ENCODE peak calls at places on chromosomes 13 and 19, in eight cellular contexts. One of them, this sample, is unnamed.

GRCh38 chr13:99984463-99985242 is 3.1 kb downstream of the ZIC2 start:
- DNase-seq in hypothalamus: no peak
- DNase-seq in esophagus squamous epithelium: no peak
- DNase-seq in brain pericyte: no peak
- DNase-seq in adrenal gland: no peak
- DNase-seq in NCI-H2171: peak
- DNase-seq in CD8-positive, alpha-beta T cell: no peak
- DNase-seq in omental fat pad: no peak
- DNase-seq in this sample: no peak

GRCh38 chr13:41026806-41027205 is 7.7 kb upstream of the ELF1 start:
- DNase-seq in CD8-positive, alpha-beta T cell: no peak
- DNase-seq in NCI-H2171: no peak
- DNase-seq in esophagus squamous epithelium: no peak
- DNase-seq in omental fat pad: no peak
- DNase-seq in adrenal gland: no peak
- DNase-seq in brain pericyte: no peak
- DNase-seq in hypothalamus: no peak
- DNase-seq in this sample: no peak

GRCh38 chr13:44331912-44332840 is 41.4 kb upstream of the SERP2 start:
- DNase-seq in NCI-H2171: peak
- DNase-seq in omental fat pad: peak
- DNase-seq in adrenal gland: no peak
- DNase-seq in hypothalamus: peak
- DNase-seq in esophagus squamous epithelium: no peak
- DNase-seq in brain pericyte: peak
- DNase-seq in CD8-positive, alpha-beta T cell: no peak
- DNase-seq in this sample: peak

GRCh38 chr13:40651866-40652587 is 14.4 kb downstream of the FOXO1 start:
- DNase-seq in adrenal gland: no peak
- DNase-seq in CD8-positive, alpha-beta T cell: no peak
- DNase-seq in esophagus squamous epithelium: no peak
- DNase-seq in brain pericyte: no peak
- DNase-seq in hypothalamus: no peak
- DNase-seq in omental fat pad: no peak
- DNase-seq in NCI-H2171: no peak
- DNase-seq in this sample: no peak

GRCh38 chr13:50406831-50407230 is 391.6 kb downstream of the KCNRG start:
- DNase-seq in hypothalamus: no peak
- DNase-seq in CD8-positive, alpha-beta T cell: no peak
- DNase-seq in brain pericyte: no peak
- DNase-seq in NCI-H2171: no peak
- DNase-seq in adrenal gland: no peak
- DNase-seq in esophagus squamous epithelium: no peak
- DNase-seq in omental fat pad: no peak
- DNase-seq in this sample: no peak

GRCh38 chr13:27960362-27961226 is 8.5 kb downstream of the CDX2 start:
- DNase-seq in NCI-H2171: no peak
- DNase-seq in hypothalamus: no peak
- DNase-seq in brain pericyte: no peak
- DNase-seq in omental fat pad: no peak
- DNase-seq in CD8-positive, alpha-beta T cell: no peak
- DNase-seq in esophagus squamous epithelium: no peak
- DNase-seq in adrenal gland: no peak
- DNase-seq in this sample: peak

GRCh38 chr19:52527954-52528326 is 472 bp downstream of the ZNF808 start:
- DNase-seq in CD8-positive, alpha-beta T cell: no peak
- DNase-seq in omental fat pad: no peak
- DNase-seq in brain pericyte: no peak
- DNase-seq in adrenal gland: peak
- DNase-seq in hypothalamus: peak
- DNase-seq in esophagus squamous epithelium: no peak
- DNase-seq in NCI-H2171: no peak
- DNase-seq in this sample: no peak

GRCh38 chr13:85626603-85627002 is 172.6 kb downstream of the SLITRK6 start:
- DNase-seq in hypothalamus: no peak
- DNase-seq in adrenal gland: no peak
- DNase-seq in NCI-H2171: no peak
- DNase-seq in CD8-positive, alpha-beta T cell: no peak
- DNase-seq in omental fat pad: no peak
- DNase-seq in brain pericyte: no peak
- DNase-seq in esophagus squamous epithelium: no peak
- DNase-seq in this sample: no peak

GRCh38 chr13:114104626-114105350 is 27.6 kb downstream of the RASA3 start:
- DNase-seq in hypothalamus: no peak
- DNase-seq in adrenal gland: no peak
- DNase-seq in brain pericyte: no peak
- DNase-seq in CD8-positive, alpha-beta T cell: no peak
- DNase-seq in omental fat pad: no peak
- DNase-seq in esophagus squamous epithelium: no peak
- DNase-seq in NCI-H2171: no peak
- DNase-seq in this sample: no peak

GRCh38 chr13:109332501-109333499 is 453.6 kb downstream of the IRS2 start:
- DNase-seq in NCI-H2171: no peak
- DNase-seq in omental fat pad: no peak
- DNase-seq in brain pericyte: no peak
- DNase-seq in adrenal gland: no peak
- DNase-seq in CD8-positive, alpha-beta T cell: no peak
- DNase-seq in esophagus squamous epithelium: no peak
- DNase-seq in hypothalamus: no peak
- DNase-seq in this sample: no peak

GRCh38 chr13:109146912-109147624 is 517.7 kb downstream of the MYO16 start:
- DNase-seq in hypothalamus: no peak
- DNase-seq in NCI-H2171: no peak
- DNase-seq in adrenal gland: no peak
- DNase-seq in CD8-positive, alpha-beta T cell: no peak
- DNase-seq in esophagus squamous epithelium: no peak
- DNase-seq in brain pericyte: no peak
- DNase-seq in omental fat pad: no peak
- DNase-seq in this sample: no peak

GRCh38 chr13:98576215-98576945 is 527 bp downstream of the STK24 start:
- DNase-seq in omental fat pad: no peak
- DNase-seq in esophagus squamous epithelium: no peak
- DNase-seq in hypothalamus: peak
- DNase-seq in brain pericyte: no peak
- DNase-seq in CD8-positive, alpha-beta T cell: no peak
- DNase-seq in NCI-H2171: peak
- DNase-seq in adrenal gland: peak
- DNase-seq in this sample: no peak

GRCh38 chr19:39677931-39678889 is 22.5 kb downstream of the LGALS16 start:
- DNase-seq in esophagus squamous epithelium: no peak
- DNase-seq in hypothalamus: no peak
- DNase-seq in adrenal gland: no peak
- DNase-seq in NCI-H2171: no peak
- DNase-seq in omental fat pad: no peak
- DNase-seq in brain pericyte: no peak
- DNase-seq in CD8-positive, alpha-beta T cell: no peak
- DNase-seq in this sample: no peak

GRCh38 chr13:26968431-26969335 is 202.9 kb downstream of the USP12 start:
- DNase-seq in brain pericyte: no peak
- DNase-seq in CD8-positive, alpha-beta T cell: no peak
- DNase-seq in NCI-H2171: peak
- DNase-seq in adrenal gland: no peak
- DNase-seq in omental fat pad: no peak
- DNase-seq in esophagus squamous epithelium: no peak
- DNase-seq in hypothalamus: no peak
- DNase-seq in this sample: no peak

GRCh38 chr19:1904385-1905070 is 671 bp upstream of the ADAT3 start:
- DNase-seq in hypothalamus: peak
- DNase-seq in adrenal gland: no peak
- DNase-seq in NCI-H2171: peak
- DNase-seq in CD8-positive, alpha-beta T cell: no peak
- DNase-seq in omental fat pad: no peak
- DNase-seq in esophagus squamous epithelium: no peak
- DNase-seq in brain pericyte: no peak
- DNase-seq in this sample: peak

GRCh38 chr19:34172661-34173144 is 399 bp downstream of the LSM14A start:
- DNase-seq in brain pericyte: no peak
- DNase-seq in CD8-positive, alpha-beta T cell: peak
- DNase-seq in adrenal gland: no peak
- DNase-seq in hypothalamus: peak
- DNase-seq in omental fat pad: no peak
- DNase-seq in NCI-H2171: no peak
- DNase-seq in esophagus squamous epithelium: no peak
- DNase-seq in this sample: no peak

GRCh38 chr13:76799696-76800095 is 86.5 kb downstream of the KCTD12 start:
- DNase-seq in hypothalamus: no peak
- DNase-seq in adrenal gland: no peak
- DNase-seq in brain pericyte: no peak
- DNase-seq in omental fat pad: no peak
- DNase-seq in NCI-H2171: no peak
- DNase-seq in CD8-positive, alpha-beta T cell: no peak
- DNase-seq in esophagus squamous epithelium: no peak
- DNase-seq in this sample: no peak

GRCh38 chr19:49094505-49095482 is 9.5 kb downstream of the SNRNP70 start:
- DNase-seq in NCI-H2171: no peak
- DNase-seq in brain pericyte: no peak
- DNase-seq in esophagus squamous epithelium: no peak
- DNase-seq in omental fat pad: no peak
- DNase-seq in adrenal gland: no peak
- DNase-seq in CD8-positive, alpha-beta T cell: no peak
- DNase-seq in hypothalamus: peak
- DNase-seq in this sample: no peak

GRCh38 chr13:35876601-35877000 is 254.6 kb downstream of the DCLK1 start:
- DNase-seq in CD8-positive, alpha-beta T cell: no peak
- DNase-seq in brain pericyte: no peak
- DNase-seq in esophagus squamous epithelium: no peak
- DNase-seq in omental fat pad: no peak
- DNase-seq in NCI-H2171: no peak
- DNase-seq in hypothalamus: no peak
- DNase-seq in adrenal gland: no peak
- DNase-seq in this sample: no peak

GRCh38 chr13:31739226-31739625 is at the start of gene RXFP2:
- DNase-seq in CD8-positive, alpha-beta T cell: no peak
- DNase-seq in adrenal gland: no peak
- DNase-seq in omental fat pad: no peak
- DNase-seq in hypothalamus: no peak
- DNase-seq in NCI-H2171: no peak
- DNase-seq in esophagus squamous epithelium: no peak
- DNase-seq in brain pericyte: no peak
- DNase-seq in this sample: no peak

GRCh38 chr13:46726347-46726746 is 70.6 kb downstream of the ESD start:
- DNase-seq in hypothalamus: no peak
- DNase-seq in omental fat pad: no peak
- DNase-seq in adrenal gland: no peak
- DNase-seq in esophagus squamous epithelium: no peak
- DNase-seq in brain pericyte: no peak
- DNase-seq in CD8-positive, alpha-beta T cell: no peak
- DNase-seq in NCI-H2171: no peak
- DNase-seq in this sample: peak

GRCh38 chr19:38270587-38271167 is 6.3 kb downstream of the SPINT2 start:
- DNase-seq in adrenal gland: no peak
- DNase-seq in omental fat pad: no peak
- DNase-seq in esophagus squamous epithelium: no peak
- DNase-seq in brain pericyte: peak
- DNase-seq in CD8-positive, alpha-beta T cell: no peak
- DNase-seq in hypothalamus: no peak
- DNase-seq in NCI-H2171: no peak
- DNase-seq in this sample: no peak

GRCh38 chr19:1739960-1740629 is 13.2 kb upstream of the ONECUT3 start:
- DNase-seq in adrenal gland: no peak
- DNase-seq in brain pericyte: no peak
- DNase-seq in CD8-positive, alpha-beta T cell: no peak
- DNase-seq in omental fat pad: no peak
- DNase-seq in NCI-H2171: no peak
- DNase-seq in esophagus squamous epithelium: no peak
- DNase-seq in hypothalamus: no peak
- DNase-seq in this sample: no peak

GRCh38 chr13:40315416-40316064 is 350.9 kb downstream of the FOXO1 start:
- DNase-seq in hypothalamus: no peak
- DNase-seq in brain pericyte: no peak
- DNase-seq in esophagus squamous epithelium: no peak
- DNase-seq in CD8-positive, alpha-beta T cell: peak
- DNase-seq in NCI-H2171: no peak
- DNase-seq in adrenal gland: no peak
- DNase-seq in omental fat pad: no peak
- DNase-seq in this sample: no peak

GRCh38 chr13:113919761-113920160 is 54.1 kb downstream of the C13orf46 start:
- DNase-seq in esophagus squamous epithelium: no peak
- DNase-seq in adrenal gland: no peak
- DNase-seq in CD8-positive, alpha-beta T cell: no peak
- DNase-seq in hypothalamus: no peak
- DNase-seq in NCI-H2171: no peak
- DNase-seq in omental fat pad: no peak
- DNase-seq in brain pericyte: no peak
- DNase-seq in this sample: no peak

GRCh38 chr19:55156202-55157063 is 1.1 kb downstream of the TNNI3 start:
- DNase-seq in NCI-H2171: no peak
- DNase-seq in esophagus squamous epithelium: no peak
- DNase-seq in brain pericyte: no peak
- DNase-seq in CD8-positive, alpha-beta T cell: no peak
- DNase-seq in omental fat pad: no peak
- DNase-seq in adrenal gland: no peak
- DNase-seq in hypothalamus: no peak
- DNase-seq in this sample: no peak

GRCh38 chr19:23403581-23404324 is 8.5 kb upstream of the ZNF91 start:
- DNase-seq in adrenal gland: no peak
- DNase-seq in CD8-positive, alpha-beta T cell: no peak
- DNase-seq in omental fat pad: no peak
- DNase-seq in esophagus squamous epithelium: no peak
- DNase-seq in NCI-H2171: no peak
- DNase-seq in hypothalamus: no peak
- DNase-seq in brain pericyte: no peak
- DNase-seq in this sample: no peak

GRCh38 chr19:41443813-41444455 is 978 bp downstream of the ERICH4 start:
- DNase-seq in adrenal gland: no peak
- DNase-seq in omental fat pad: no peak
- DNase-seq in hypothalamus: no peak
- DNase-seq in NCI-H2171: no peak
- DNase-seq in CD8-positive, alpha-beta T cell: no peak
- DNase-seq in esophagus squamous epithelium: no peak
- DNase-seq in brain pericyte: no peak
- DNase-seq in this sample: no peak

GRCh38 chr19:3316659-3317207 is 49.6 kb upstream of the NFIC start:
- DNase-seq in NCI-H2171: no peak
- DNase-seq in CD8-positive, alpha-beta T cell: no peak
- DNase-seq in omental fat pad: no peak
- DNase-seq in adrenal gland: no peak
- DNase-seq in hypothalamus: no peak
- DNase-seq in brain pericyte: no peak
- DNase-seq in esophagus squamous epithelium: no peak
- DNase-seq in this sample: no peak

GRCh38 chr13:79901336-79901735 is 420.4 kb downstream of the NDFIP2 start:
- DNase-seq in omental fat pad: no peak
- DNase-seq in CD8-positive, alpha-beta T cell: no peak
- DNase-seq in brain pericyte: no peak
- DNase-seq in hypothalamus: peak
- DNase-seq in adrenal gland: no peak
- DNase-seq in NCI-H2171: no peak
- DNase-seq in esophagus squamous epithelium: no peak
- DNase-seq in this sample: no peak

GRCh38 chr13:101757446-101758039 is 305.1 kb downstream of the ITGBL1 start:
- DNase-seq in adrenal gland: no peak
- DNase-seq in esophagus squamous epithelium: no peak
- DNase-seq in CD8-positive, alpha-beta T cell: no peak
- DNase-seq in NCI-H2171: peak
- DNase-seq in omental fat pad: no peak
- DNase-seq in hypothalamus: no peak
- DNase-seq in brain pericyte: peak
- DNase-seq in this sample: no peak

GRCh38 chr19:41530761-41531301 is 45.1 kb upstream of the CEACAM21 start:
- DNase-seq in esophagus squamous epithelium: no peak
- DNase-seq in CD8-positive, alpha-beta T cell: no peak
- DNase-seq in omental fat pad: no peak
- DNase-seq in NCI-H2171: no peak
- DNase-seq in adrenal gland: no peak
- DNase-seq in hypothalamus: no peak
- DNase-seq in brain pericyte: no peak
- DNase-seq in this sample: no peak

GRCh38 chr19:38012290-38012689 is 105.3 kb downstream of the SIPA1L3 start:
- DNase-seq in hypothalamus: no peak
- DNase-seq in adrenal gland: no peak
- DNase-seq in NCI-H2171: no peak
- DNase-seq in esophagus squamous epithelium: no peak
- DNase-seq in omental fat pad: no peak
- DNase-seq in brain pericyte: no peak
- DNase-seq in CD8-positive, alpha-beta T cell: no peak
- DNase-seq in this sample: no peak

GRCh38 chr13:33109801-33110200 is 93.6 kb downstream of the KL start:
- DNase-seq in hypothalamus: no peak
- DNase-seq in NCI-H2171: no peak
- DNase-seq in esophagus squamous epithelium: no peak
- DNase-seq in brain pericyte: no peak
- DNase-seq in CD8-positive, alpha-beta T cell: no peak
- DNase-seq in adrenal gland: no peak
- DNase-seq in omental fat pad: no peak
- DNase-seq in this sample: no peak

This sample was measured in GDM1.